ENCODE peak calls at places on chromosomes 11 and 22, in six cellular contexts. One of them, this sample, is unnamed.

GRCh38 chr11:19441752-19442553 is 201.2 kb upstream of the E2F8 start:
- DNase-seq in H1: no peak
- DNase-seq in A549: peak
- DNase-seq in IMR-90: peak
- DNase-seq in GM12878: peak
- DNase-seq in HCT116: peak
- DNase-seq in this sample: no peak

GRCh38 chr22:41290262-41291221 is 4.6 kb upstream of the RANGAP1 start:
- DNase-seq in H1: no peak
- DNase-seq in A549: no peak
- DNase-seq in IMR-90: peak
- DNase-seq in GM12878: no peak
- DNase-seq in HCT116: no peak
- DNase-seq in this sample: peak

GRCh38 chr11:20259506-20259905 is 99.2 kb upstream of the DBX1 start:
- DNase-seq in H1: no peak
- DNase-seq in A549: no peak
- DNase-seq in IMR-90: no peak
- DNase-seq in GM12878: no peak
- DNase-seq in HCT116: no peak
- DNase-seq in this sample: no peak

GRCh38 chr11:46444305-46444704 is 52.7 kb upstream of the CHRM4 start:
- DNase-seq in H1: no peak
- DNase-seq in A549: no peak
- DNase-seq in IMR-90: peak
- DNase-seq in GM12878: no peak
- DNase-seq in HCT116: no peak
- DNase-seq in this sample: no peak

GRCh38 chr11:68358416-68358815 is 46.0 kb downstream of the LRP5 start:
- DNase-seq in H1: no peak
- DNase-seq in A549: no peak
- DNase-seq in IMR-90: no peak
- DNase-seq in GM12878: no peak
- DNase-seq in HCT116: no peak
- DNase-seq in this sample: no peak

GRCh38 chr11:57162179-57162898 is 19.4 kb upstream of the LRRC55 start:
- DNase-seq in H1: no peak
- DNase-seq in A549: no peak
- DNase-seq in IMR-90: no peak
- DNase-seq in GM12878: no peak
- DNase-seq in HCT116: no peak
- DNase-seq in this sample: no peak

GRCh38 chr11:133176748-133177147 is 355.6 kb downstream of the OPCML start:
- DNase-seq in H1: no peak
- DNase-seq in A549: no peak
- DNase-seq in IMR-90: no peak
- DNase-seq in GM12878: no peak
- DNase-seq in HCT116: no peak
- DNase-seq in this sample: no peak

GRCh38 chr11:112400615-112401014 is 140.0 kb upstream of the PLET1 start:
- DNase-seq in H1: no peak
- DNase-seq in A549: no peak
- DNase-seq in IMR-90: no peak
- DNase-seq in GM12878: no peak
- DNase-seq in HCT116: no peak
- DNase-seq in this sample: no peak

GRCh38 chr22:42915980-42916765 is 59.1 kb upstream of the ARFGAP3 start:
- DNase-seq in H1: no peak
- DNase-seq in A549: no peak
- DNase-seq in IMR-90: no peak
- DNase-seq in GM12878: no peak
- DNase-seq in HCT116: no peak
- DNase-seq in this sample: peak

GRCh38 chr22:21641795-21642583 is at the start of gene SDF2L1:
- DNase-seq in H1: peak
- DNase-seq in A549: peak
- DNase-seq in IMR-90: peak
- DNase-seq in GM12878: peak
- DNase-seq in HCT116: peak
- DNase-seq in this sample: peak
- TF ChIP-seq CEBPB in H1: no peak
- TF ChIP-seq CEBPB in A549: no peak
- TF ChIP-seq CEBPB in IMR-90: no peak
- TF ChIP-seq CEBPB in GM12878: no peak
- TF ChIP-seq CEBPB in HCT116: no peak
- TF ChIP-seq CEBPB in this sample: no peak

DNA sequence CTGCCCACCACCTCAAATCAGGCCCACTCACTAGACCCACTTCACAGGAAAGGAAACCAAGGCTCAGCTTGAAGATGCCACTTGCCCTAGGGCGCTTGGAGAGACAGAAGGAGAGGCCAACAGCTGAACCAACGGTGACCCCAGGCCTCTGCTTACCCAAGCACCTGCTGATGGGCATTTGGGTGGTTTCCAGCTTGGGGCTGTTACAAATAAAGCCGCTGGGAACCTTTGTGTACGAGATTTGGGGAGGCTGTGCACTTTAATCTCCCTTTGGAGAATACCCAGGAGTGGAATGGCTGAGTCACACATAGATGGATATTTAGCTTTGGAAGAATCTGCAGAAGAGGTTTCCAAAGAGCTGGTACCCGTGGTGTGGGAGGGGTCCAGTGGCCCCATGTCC is 50.9 kb upstream of the LINC01488 start:
- DNase-seq in H1: no peak
- DNase-seq in A549: no peak
- DNase-seq in IMR-90: peak
- DNase-seq in GM12878: no peak
- DNase-seq in HCT116: no peak
- DNase-seq in this sample: peak
- TF ChIP-seq CEBPB in H1: no peak
- TF ChIP-seq CEBPB in A549: no peak
- TF ChIP-seq CEBPB in IMR-90: no peak
- TF ChIP-seq CEBPB in GM12878: no peak
- TF ChIP-seq CEBPB in HCT116: no peak
- TF ChIP-seq CEBPB in this sample: no peak

GRCh38 chr22:30290679-30291333 is 1.5 kb upstream of the CASTOR1 start:
- DNase-seq in H1: no peak
- DNase-seq in A549: no peak
- DNase-seq in IMR-90: peak
- DNase-seq in GM12878: no peak
- DNase-seq in HCT116: no peak
- DNase-seq in this sample: peak
- TF ChIP-seq CEBPB in H1: no peak
- TF ChIP-seq CEBPB in A549: no peak
- TF ChIP-seq CEBPB in IMR-90: no peak
- TF ChIP-seq CEBPB in GM12878: no peak
- TF ChIP-seq CEBPB in HCT116: no peak
- TF ChIP-seq CEBPB in this sample: no peak

DNA sequence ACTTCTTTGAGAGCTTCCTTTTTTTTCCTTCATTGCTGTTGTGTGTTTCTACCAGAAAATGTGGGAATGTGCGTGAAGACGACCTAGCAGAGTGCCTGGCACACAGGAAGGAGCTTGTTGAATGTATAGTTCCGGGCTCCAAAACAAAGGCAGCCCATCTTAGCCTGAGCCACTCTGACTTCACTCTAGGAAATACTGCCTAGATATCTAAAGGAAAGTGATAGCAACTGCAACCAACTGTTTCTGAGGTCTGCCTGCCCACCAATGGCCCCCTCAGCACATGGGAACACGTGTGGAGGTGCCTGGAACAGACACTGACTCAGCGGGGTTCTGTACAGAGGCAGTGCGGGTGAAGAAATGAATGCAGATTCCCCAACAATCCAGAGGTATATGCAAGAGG is 14.7 kb upstream of the XBP1 start:
- DNase-seq in H1: no peak
- DNase-seq in A549: no peak
- DNase-seq in IMR-90: no peak
- DNase-seq in GM12878: no peak
- DNase-seq in HCT116: no peak
- DNase-seq in this sample: no peak
- TF ChIP-seq CEBPB in H1: no peak
- TF ChIP-seq CEBPB in A549: no peak
- TF ChIP-seq CEBPB in IMR-90: no peak
- TF ChIP-seq CEBPB in GM12878: no peak
- TF ChIP-seq CEBPB in HCT116: no peak
- TF ChIP-seq CEBPB in this sample: no peak

DNA sequence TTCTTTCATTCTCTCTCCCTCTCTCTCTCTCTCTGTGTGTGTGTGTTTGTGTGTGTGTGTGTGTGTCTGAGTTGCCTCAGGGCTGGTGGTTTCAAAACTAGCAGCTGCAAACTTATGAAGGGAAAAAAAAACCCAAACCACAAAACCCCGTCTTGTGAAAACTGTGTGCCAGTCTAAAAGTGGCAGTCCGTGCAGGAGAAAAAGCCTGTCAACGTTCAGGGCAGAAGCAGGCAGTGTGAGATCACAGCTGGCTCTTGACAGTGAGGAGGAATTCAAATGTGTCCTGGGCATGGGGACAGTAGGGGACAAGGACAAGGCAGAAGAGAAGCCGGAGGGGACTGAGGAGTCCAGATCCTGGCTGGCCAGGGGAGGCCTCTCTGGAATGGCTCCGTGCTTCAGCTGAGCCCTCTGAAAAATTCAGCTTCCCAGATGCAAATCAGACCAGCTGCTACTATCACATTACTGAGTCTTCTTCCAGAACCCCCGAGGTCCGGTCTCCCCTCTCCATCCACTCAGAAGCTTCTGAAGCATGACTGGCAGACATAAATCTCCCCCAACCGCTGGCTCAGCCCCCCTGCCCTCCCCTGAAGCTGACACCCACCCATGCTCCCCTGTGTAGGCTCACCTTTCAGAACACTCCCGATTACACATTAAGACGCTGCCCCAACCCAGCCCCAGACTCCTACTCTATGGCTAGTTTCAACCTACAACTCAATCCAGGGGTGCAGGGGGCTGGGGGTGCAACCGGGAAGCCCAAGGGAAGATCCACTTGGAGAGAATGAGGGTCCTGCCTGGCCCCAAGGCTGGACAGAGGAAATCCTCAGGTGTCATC is 32.0 kb downstream of the FLI1 start:
- DNase-seq in H1: no peak
- DNase-seq in A549: no peak
- DNase-seq in IMR-90: peak
- DNase-seq in GM12878: peak
- DNase-seq in HCT116: no peak
- DNase-seq in this sample: no peak
- TF ChIP-seq CEBPB in H1: no peak
- TF ChIP-seq CEBPB in A549: no peak
- TF ChIP-seq CEBPB in IMR-90: no peak
- TF ChIP-seq CEBPB in GM12878: peak
- TF ChIP-seq CEBPB in HCT116: no peak
- TF ChIP-seq CEBPB in this sample: no peak

GRCh38 chr22:23458663-23459541 is 121.2 kb downstream of the IGLL1 start:
- DNase-seq in H1: no peak
- DNase-seq in A549: no peak
- DNase-seq in IMR-90: no peak
- DNase-seq in GM12878: no peak
- DNase-seq in HCT116: no peak
- DNase-seq in this sample: no peak

GRCh38 chr22:23452231-23453010 is 127.7 kb downstream of the IGLL1 start:
- DNase-seq in H1: no peak
- DNase-seq in A549: no peak
- DNase-seq in IMR-90: no peak
- DNase-seq in GM12878: no peak
- DNase-seq in HCT116: no peak
- DNase-seq in this sample: no peak

GRCh38 chr22:23453277-23453676 is 126.8 kb downstream of the IGLL1 start:
- DNase-seq in H1: no peak
- DNase-seq in A549: no peak
- DNase-seq in IMR-90: no peak
- DNase-seq in GM12878: no peak
- DNase-seq in HCT116: no peak
- DNase-seq in this sample: no peak

GRCh38 chr22:23457586-23457985 is 122.5 kb downstream of the IGLL1 start:
- DNase-seq in H1: no peak
- DNase-seq in A549: no peak
- DNase-seq in IMR-90: no peak
- DNase-seq in GM12878: no peak
- DNase-seq in HCT116: no peak
- DNase-seq in this sample: no peak
- TF ChIP-seq CEBPB in H1: no peak
- TF ChIP-seq CEBPB in A549: no peak
- TF ChIP-seq CEBPB in IMR-90: no peak
- TF ChIP-seq CEBPB in GM12878: no peak
- TF ChIP-seq CEBPB in HCT116: no peak
- TF ChIP-seq CEBPB in this sample: no peak